ENCODE peak calls at places on chromosomes 16 and 17, in six cellular contexts. One of them, this sample, is unnamed.

GRCh38 chr16:75432828-75433731 is at the start of gene CFDP1:
- DNase-seq in fibroblast of the aortic adventitia: peak
- DNase-seq in tibial artery: peak
- DNase-seq in lung: peak
- DNase-seq in mammary epithelial cell: peak
- DNase-seq in CD4-positive, alpha-beta memory T cell: peak
- DNase-seq in this sample: peak

GRCh38 chr16:23893976-23894375 is 58.2 kb downstream of the PRKCB start:
- DNase-seq in fibroblast of the aortic adventitia: no peak
- DNase-seq in tibial artery: no peak
- DNase-seq in lung: no peak
- DNase-seq in mammary epithelial cell: no peak
- DNase-seq in CD4-positive, alpha-beta memory T cell: no peak
- DNase-seq in this sample: no peak

GRCh38 chr16:23670137-23670776 is 8.4 kb upstream of the PLK1 start:
- DNase-seq in fibroblast of the aortic adventitia: peak
- DNase-seq in tibial artery: no peak
- DNase-seq in lung: no peak
- DNase-seq in mammary epithelial cell: peak
- DNase-seq in CD4-positive, alpha-beta memory T cell: no peak
- DNase-seq in this sample: no peak

GRCh38 chr16:29813644-29814562 is 1.9 kb downstream of the PRRT2 start:
- DNase-seq in fibroblast of the aortic adventitia: no peak
- DNase-seq in tibial artery: no peak
- DNase-seq in lung: no peak
- DNase-seq in mammary epithelial cell: no peak
- DNase-seq in CD4-positive, alpha-beta memory T cell: no peak
- DNase-seq in this sample: no peak

GRCh38 chr17:14200354-14200753 is 36.3 kb downstream of the CDRT15 start:
- DNase-seq in fibroblast of the aortic adventitia: no peak
- DNase-seq in tibial artery: no peak
- DNase-seq in lung: no peak
- DNase-seq in mammary epithelial cell: no peak
- DNase-seq in CD4-positive, alpha-beta memory T cell: no peak
- DNase-seq in this sample: no peak

GRCh38 chr17:79189264-79189663 is 114.6 kb downstream of the ENGASE start:
- DNase-seq in fibroblast of the aortic adventitia: no peak
- DNase-seq in tibial artery: no peak
- DNase-seq in lung: no peak
- DNase-seq in mammary epithelial cell: no peak
- DNase-seq in CD4-positive, alpha-beta memory T cell: no peak
- DNase-seq in this sample: no peak

GRCh38 chr16:26905336-26905735 is 161.4 kb upstream of the C16orf82 start:
- DNase-seq in fibroblast of the aortic adventitia: peak
- DNase-seq in tibial artery: no peak
- DNase-seq in lung: no peak
- DNase-seq in mammary epithelial cell: no peak
- DNase-seq in CD4-positive, alpha-beta memory T cell: no peak
- DNase-seq in this sample: no peak

GRCh38 chr17:3594976-3595375 is 14.2 kb downstream of the TRPV1 start:
- DNase-seq in fibroblast of the aortic adventitia: no peak
- DNase-seq in tibial artery: no peak
- DNase-seq in lung: no peak
- DNase-seq in mammary epithelial cell: no peak
- DNase-seq in CD4-positive, alpha-beta memory T cell: no peak
- DNase-seq in this sample: no peak

GRCh38 chr16:22413819-22414218 is 39.4 kb upstream of the CDR2 start:
- DNase-seq in fibroblast of the aortic adventitia: no peak
- DNase-seq in tibial artery: no peak
- DNase-seq in lung: no peak
- DNase-seq in mammary epithelial cell: no peak
- DNase-seq in CD4-positive, alpha-beta memory T cell: no peak
- DNase-seq in this sample: peak

GRCh38 chr16:565420-566330 is 1.1 kb upstream of the NHLRC4 start:
- DNase-seq in fibroblast of the aortic adventitia: no peak
- DNase-seq in tibial artery: no peak
- DNase-seq in lung: no peak
- DNase-seq in mammary epithelial cell: no peak
- DNase-seq in CD4-positive, alpha-beta memory T cell: no peak
- DNase-seq in this sample: no peak

DNA sequence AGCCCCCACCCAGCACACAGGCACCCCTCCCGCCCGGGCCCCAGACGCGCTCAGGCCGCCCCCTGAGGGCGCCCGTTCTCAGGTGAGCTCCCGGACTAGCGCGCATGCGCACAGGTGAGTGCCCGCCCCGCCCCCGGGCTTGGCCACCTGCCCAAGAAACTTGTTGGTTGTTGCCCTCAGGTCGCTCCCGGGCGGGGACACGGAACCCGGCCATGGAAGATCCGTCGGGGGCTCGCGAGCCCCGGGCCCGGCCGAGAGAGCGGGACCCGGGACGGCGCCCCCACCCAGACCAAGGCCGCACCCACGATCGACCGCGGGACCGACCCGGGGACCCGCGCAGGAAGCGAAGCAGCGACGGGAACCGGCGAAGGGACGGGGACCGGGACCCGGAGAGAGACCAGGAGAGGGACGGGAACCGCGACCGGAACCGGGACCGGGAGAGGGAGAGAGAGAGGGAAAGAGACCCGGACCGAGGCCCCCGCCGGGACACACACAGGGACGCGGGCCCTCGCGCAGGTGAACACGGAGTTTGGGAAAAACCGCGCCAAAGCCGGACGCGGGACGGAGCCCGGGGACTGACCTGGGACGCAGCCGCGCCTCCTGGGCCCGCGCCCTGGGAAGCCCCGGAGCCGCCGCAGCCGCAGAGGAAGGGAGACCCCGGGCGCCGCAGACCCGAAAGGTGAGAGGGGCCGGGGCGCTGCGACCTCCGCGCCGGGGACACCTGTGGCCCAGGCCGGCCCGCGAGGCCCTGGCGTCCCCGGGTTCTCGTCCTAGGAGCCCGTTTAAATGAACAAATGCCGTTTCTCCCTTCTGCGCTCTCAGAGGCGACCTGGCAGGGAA is at the start of gene MARVELD3:
- DNase-seq in fibroblast of the aortic adventitia: no peak
- DNase-seq in tibial artery: no peak
- DNase-seq in lung: peak
- DNase-seq in mammary epithelial cell: peak
- DNase-seq in CD4-positive, alpha-beta memory T cell: peak
- DNase-seq in this sample: no peak
- H3K4me3 ChIP-seq in fibroblast of the aortic adventitia: peak
- H3K4me3 ChIP-seq in tibial artery: peak
- H3K4me3 ChIP-seq in lung: peak
- H3K4me3 ChIP-seq in mammary epithelial cell: peak
- H3K4me3 ChIP-seq in CD4-positive, alpha-beta memory T cell: no peak
- H3K4me3 ChIP-seq in this sample: no peak

GRCh38 chr17:64507418-64507766 is 615 bp downstream of the CEP95 start:
- DNase-seq in fibroblast of the aortic adventitia: peak
- DNase-seq in tibial artery: no peak
- DNase-seq in lung: no peak
- DNase-seq in mammary epithelial cell: peak
- DNase-seq in CD4-positive, alpha-beta memory T cell: peak
- DNase-seq in this sample: peak

GRCh38 chr17:64509179-64509578 is 2.4 kb downstream of the CEP95 start:
- DNase-seq in fibroblast of the aortic adventitia: no peak
- DNase-seq in tibial artery: no peak
- DNase-seq in lung: no peak
- DNase-seq in mammary epithelial cell: no peak
- DNase-seq in CD4-positive, alpha-beta memory T cell: no peak
- DNase-seq in this sample: no peak

GRCh38 chr17:64506201-64506575 is at the start of gene DDX5:
- DNase-seq in fibroblast of the aortic adventitia: peak
- DNase-seq in tibial artery: peak
- DNase-seq in lung: peak
- DNase-seq in mammary epithelial cell: no peak
- DNase-seq in CD4-positive, alpha-beta memory T cell: peak
- DNase-seq in this sample: no peak

GRCh38 chr17:64506576-64507417 is at the start of gene CEP95:
- DNase-seq in fibroblast of the aortic adventitia: peak
- DNase-seq in tibial artery: peak
- DNase-seq in lung: peak
- DNase-seq in mammary epithelial cell: peak
- DNase-seq in CD4-positive, alpha-beta memory T cell: no peak
- DNase-seq in this sample: peak

GRCh38 chr17:64508683-64509082 is 1.9 kb downstream of the CEP95 start:
- DNase-seq in fibroblast of the aortic adventitia: no peak
- DNase-seq in tibial artery: no peak
- DNase-seq in lung: no peak
- DNase-seq in mammary epithelial cell: no peak
- DNase-seq in CD4-positive, alpha-beta memory T cell: no peak
- DNase-seq in this sample: no peak
- H3K4me3 ChIP-seq in fibroblast of the aortic adventitia: peak
- H3K4me3 ChIP-seq in tibial artery: no peak
- H3K4me3 ChIP-seq in lung: no peak
- H3K4me3 ChIP-seq in mammary epithelial cell: no peak
- H3K4me3 ChIP-seq in CD4-positive, alpha-beta memory T cell: no peak
- H3K4me3 ChIP-seq in this sample: peak

GRCh38 chr17:77393867-77394539 is 253.2 kb downstream of the SEC14L1 start:
- DNase-seq in fibroblast of the aortic adventitia: no peak
- DNase-seq in tibial artery: no peak
- DNase-seq in lung: no peak
- DNase-seq in mammary epithelial cell: no peak
- DNase-seq in CD4-positive, alpha-beta memory T cell: no peak
- DNase-seq in this sample: no peak

GRCh38 chr17:77396610-77397009 is 255.8 kb downstream of the SEC14L1 start:
- DNase-seq in fibroblast of the aortic adventitia: no peak
- DNase-seq in tibial artery: no peak
- DNase-seq in lung: no peak
- DNase-seq in mammary epithelial cell: no peak
- DNase-seq in CD4-positive, alpha-beta memory T cell: no peak
- DNase-seq in this sample: no peak

GRCh38 chr17:77395609-77396008 is 254.8 kb downstream of the SEC14L1 start:
- DNase-seq in fibroblast of the aortic adventitia: no peak
- DNase-seq in tibial artery: no peak
- DNase-seq in lung: no peak
- DNase-seq in mammary epithelial cell: no peak
- DNase-seq in CD4-positive, alpha-beta memory T cell: no peak
- DNase-seq in this sample: no peak

GRCh38 chr17:77393274-77393600 is 252.5 kb downstream of the SEC14L1 start:
- DNase-seq in fibroblast of the aortic adventitia: no peak
- DNase-seq in tibial artery: no peak
- DNase-seq in lung: no peak
- DNase-seq in mammary epithelial cell: no peak
- DNase-seq in CD4-positive, alpha-beta memory T cell: no peak
- DNase-seq in this sample: no peak

GRCh38 chr17:77394540-77395295 is 253.9 kb downstream of the SEC14L1 start:
- DNase-seq in fibroblast of the aortic adventitia: peak
- DNase-seq in tibial artery: no peak
- DNase-seq in lung: no peak
- DNase-seq in mammary epithelial cell: peak
- DNase-seq in CD4-positive, alpha-beta memory T cell: no peak
- DNase-seq in this sample: no peak
- H3K4me3 ChIP-seq in fibroblast of the aortic adventitia: no peak
- H3K4me3 ChIP-seq in tibial artery: no peak
- H3K4me3 ChIP-seq in lung: no peak
- H3K4me3 ChIP-seq in mammary epithelial cell: no peak
- H3K4me3 ChIP-seq in CD4-positive, alpha-beta memory T cell: no peak
- H3K4me3 ChIP-seq in this sample: no peak

DNA sequence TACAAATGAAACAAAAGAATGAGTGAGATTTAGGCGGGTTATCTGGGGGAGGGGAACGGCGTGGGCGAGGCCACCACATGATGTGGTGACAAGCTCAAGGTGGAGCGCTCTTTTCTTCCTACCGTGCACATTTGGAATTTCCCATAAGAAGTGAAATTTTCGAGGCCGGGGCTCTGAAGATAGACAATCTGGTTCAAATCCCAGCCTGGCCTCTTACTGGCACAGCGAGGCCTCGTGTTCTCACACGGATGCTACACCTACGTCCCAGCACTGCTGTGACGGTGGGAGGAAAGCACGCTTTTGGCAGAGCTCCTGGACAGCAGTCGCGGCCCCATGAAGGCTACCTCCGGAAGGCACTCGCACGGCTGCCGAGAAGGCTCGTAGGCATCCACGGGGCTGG is 25.2 kb downstream of the ZDHHC7 start:
- DNase-seq in fibroblast of the aortic adventitia: no peak
- DNase-seq in tibial artery: no peak
- DNase-seq in lung: no peak
- DNase-seq in mammary epithelial cell: no peak
- DNase-seq in CD4-positive, alpha-beta memory T cell: no peak
- DNase-seq in this sample: no peak
- H3K4me3 ChIP-seq in fibroblast of the aortic adventitia: no peak
- H3K4me3 ChIP-seq in tibial artery: no peak
- H3K4me3 ChIP-seq in lung: no peak
- H3K4me3 ChIP-seq in mammary epithelial cell: no peak
- H3K4me3 ChIP-seq in CD4-positive, alpha-beta memory T cell: no peak
- H3K4me3 ChIP-seq in this sample: no peak

DNA sequence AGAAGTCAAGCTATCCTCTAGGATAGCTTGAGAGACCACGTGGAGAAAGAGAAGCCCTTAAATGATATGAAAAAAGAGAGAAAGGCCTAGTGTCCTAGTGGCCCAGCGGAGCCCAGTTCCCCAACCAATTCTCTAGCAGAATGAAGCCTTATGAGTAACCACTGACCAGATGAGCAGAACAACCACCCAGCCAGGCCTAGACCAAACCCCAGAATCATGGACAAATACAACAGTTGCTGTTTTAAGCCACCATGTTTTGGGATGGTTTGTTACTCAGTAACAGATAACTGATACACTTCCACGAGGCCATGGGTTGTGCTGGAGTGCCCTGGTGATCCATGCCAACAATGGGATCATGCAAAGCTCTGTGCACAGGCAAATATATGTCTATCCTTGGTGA is 377.1 kb downstream of the SOX9 start:
- DNase-seq in fibroblast of the aortic adventitia: no peak
- DNase-seq in tibial artery: no peak
- DNase-seq in lung: no peak
- DNase-seq in mammary epithelial cell: no peak
- DNase-seq in CD4-positive, alpha-beta memory T cell: no peak
- DNase-seq in this sample: no peak
- H3K4me3 ChIP-seq in fibroblast of the aortic adventitia: no peak
- H3K4me3 ChIP-seq in tibial artery: no peak
- H3K4me3 ChIP-seq in lung: no peak
- H3K4me3 ChIP-seq in mammary epithelial cell: no peak
- H3K4me3 ChIP-seq in CD4-positive, alpha-beta memory T cell: no peak
- H3K4me3 ChIP-seq in this sample: no peak

GRCh38 chr17:11239379-11239970 is 1.5 kb upstream of the SHISA6 start:
- DNase-seq in fibroblast of the aortic adventitia: no peak
- DNase-seq in tibial artery: no peak
- DNase-seq in lung: no peak
- DNase-seq in mammary epithelial cell: no peak
- DNase-seq in CD4-positive, alpha-beta memory T cell: no peak
- DNase-seq in this sample: no peak

GRCh38 chr17:11240841-11241610 is at the start of gene SHISA6:
- DNase-seq in fibroblast of the aortic adventitia: no peak
- DNase-seq in tibial artery: no peak
- DNase-seq in lung: no peak
- DNase-seq in mammary epithelial cell: no peak
- DNase-seq in CD4-positive, alpha-beta memory T cell: no peak
- DNase-seq in this sample: no peak

GRCh38 chr17:11240041-11240801 is 792 bp upstream of the SHISA6 start:
- DNase-seq in fibroblast of the aortic adventitia: no peak
- DNase-seq in tibial artery: no peak
- DNase-seq in lung: no peak
- DNase-seq in mammary epithelial cell: no peak
- DNase-seq in CD4-positive, alpha-beta memory T cell: no peak
- DNase-seq in this sample: no peak

GRCh38 chr17:11238710-11239109 is 2.3 kb upstream of the SHISA6 start:
- DNase-seq in fibroblast of the aortic adventitia: no peak
- DNase-seq in tibial artery: no peak
- DNase-seq in lung: no peak
- DNase-seq in mammary epithelial cell: no peak
- DNase-seq in CD4-positive, alpha-beta memory T cell: no peak
- DNase-seq in this sample: no peak

GRCh38 chr17:11241611-11242226 is 706 bp downstream of the SHISA6 start:
- DNase-seq in fibroblast of the aortic adventitia: no peak
- DNase-seq in tibial artery: no peak
- DNase-seq in lung: no peak
- DNase-seq in mammary epithelial cell: no peak
- DNase-seq in CD4-positive, alpha-beta memory T cell: no peak
- DNase-seq in this sample: no peak
- H3K4me3 ChIP-seq in fibroblast of the aortic adventitia: no peak
- H3K4me3 ChIP-seq in tibial artery: no peak
- H3K4me3 ChIP-seq in lung: no peak
- H3K4me3 ChIP-seq in mammary epithelial cell: no peak
- H3K4me3 ChIP-seq in CD4-positive, alpha-beta memory T cell: no peak
- H3K4me3 ChIP-seq in this sample: no peak